ENCODE peak calls at places on chromosome 2, in five cellular contexts. One of them, this sample, is unnamed.

GRCh38 chr2:71067567-71068217 is 756 bp upstream of the NAGK start:
- DNase-seq in small intestine: no peak
- DNase-seq in heart left ventricle: peak; percentile 28
- DNase-seq in EL: no peak
- DNase-seq in NAMALWA: peak; percentile 39
- DNase-seq in this sample: no peak

GRCh38 chr2:157460384-157460837 is 16.5 kb upstream of the CYTIP start:
- DNase-seq in heart left ventricle: no peak
- DNase-seq in small intestine: peak; percentile 88
- DNase-seq in EL: peak; percentile 32
- DNase-seq in NAMALWA: no peak
- DNase-seq in this sample: no peak

GRCh38 chr2:212814941-212815340 is 276.3 kb upstream of the ERBB4 start:
- DNase-seq in heart left ventricle: no peak
- DNase-seq in small intestine: no peak
- DNase-seq in NAMALWA: peak; percentile 61
- DNase-seq in EL: no peak
- DNase-seq in this sample: no peak

GRCh38 chr2:119476301-119477117 is 44.9 kb downstream of the TMEM37 start:
- DNase-seq in NAMALWA: peak; percentile 66
- DNase-seq in EL: peak; percentile 68
- DNase-seq in heart left ventricle: peak; percentile 63
- DNase-seq in small intestine: peak; percentile 46
- DNase-seq in this sample: no peak

GRCh38 chr2:197707316-197708213 is 2.4 kb downstream of the MARS2 start:
- DNase-seq in small intestine: peak; percentile 45
- DNase-seq in heart left ventricle: no peak
- DNase-seq in NAMALWA: peak; percentile 74
- DNase-seq in EL: peak; percentile 56
- DNase-seq in this sample: no peak

GRCh38 chr2:236200378-236200777 is 32.2 kb upstream of the GBX2 start:
- DNase-seq in small intestine: no peak
- DNase-seq in EL: no peak
- DNase-seq in NAMALWA: no peak
- DNase-seq in heart left ventricle: no peak
- DNase-seq in this sample: no peak

GRCh38 chr2:180246281-180246680 is 239.2 kb upstream of the CWC22 start:
- DNase-seq in small intestine: no peak
- DNase-seq in EL: no peak
- DNase-seq in heart left ventricle: no peak
- DNase-seq in NAMALWA: no peak
- DNase-seq in this sample: no peak

GRCh38 chr2:118576109-118576855 is 271.2 kb downstream of the EN1 start:
- DNase-seq in small intestine: no peak
- DNase-seq in heart left ventricle: no peak
- DNase-seq in NAMALWA: no peak
- DNase-seq in EL: no peak
- DNase-seq in this sample: no peak

GRCh38 chr2:160402997-160403979 is 90.3 kb downstream of the RBMS1 start:
- DNase-seq in small intestine: no peak
- DNase-seq in NAMALWA: no peak
- DNase-seq in heart left ventricle: no peak
- DNase-seq in EL: peak; percentile 66
- DNase-seq in this sample: no peak

GRCh38 chr2:86079981-86080911 is 25.4 kb downstream of the POLR1A start:
- DNase-seq in heart left ventricle: peak; percentile 73
- DNase-seq in EL: peak; percentile 64
- DNase-seq in small intestine: peak; percentile 96
- DNase-seq in NAMALWA: peak; percentile 85
- DNase-seq in this sample: peak; percentile 75

GRCh38 chr2:24886640-24887324 is 33.3 kb downstream of the ADCY3 start:
- DNase-seq in NAMALWA: no peak
- DNase-seq in EL: no peak
- DNase-seq in small intestine: no peak
- DNase-seq in heart left ventricle: no peak
- DNase-seq in this sample: no peak

GRCh38 chr2:36650031-36650430 is 46.5 kb upstream of the VIT start:
- DNase-seq in small intestine: peak; percentile 81
- DNase-seq in EL: peak; percentile 81
- DNase-seq in NAMALWA: no peak
- DNase-seq in heart left ventricle: no peak
- DNase-seq in this sample: no peak

GRCh38 chr2:132606649-132607048 is 63.4 kb downstream of the LYPD1 start:
- DNase-seq in EL: no peak
- DNase-seq in heart left ventricle: no peak
- DNase-seq in small intestine: no peak
- DNase-seq in NAMALWA: no peak
- DNase-seq in this sample: no peak

GRCh38 chr2:113138428-113139322 is 11.3 kb downstream of the IL1RN start:
- DNase-seq in NAMALWA: peak; percentile 90
- DNase-seq in heart left ventricle: no peak
- DNase-seq in EL: peak; percentile 62
- DNase-seq in small intestine: peak; percentile 86
- DNase-seq in this sample: no peak

GRCh38 chr2:148560501-148560900 is 84.0 kb upstream of the EPC2 start:
- DNase-seq in NAMALWA: no peak
- DNase-seq in small intestine: no peak
- DNase-seq in EL: peak; percentile 15
- DNase-seq in heart left ventricle: no peak
- DNase-seq in this sample: no peak

GRCh38 chr2:158602027-158602426 is 145.3 kb downstream of the PKP4 start:
- DNase-seq in heart left ventricle: no peak
- DNase-seq in small intestine: peak; percentile 85
- DNase-seq in EL: no peak
- DNase-seq in NAMALWA: no peak
- DNase-seq in this sample: no peak

GRCh38 chr2:239327536-239328305 is 73.1 kb downstream of the HDAC4 start:
- DNase-seq in NAMALWA: no peak
- DNase-seq in EL: no peak
- DNase-seq in small intestine: no peak
- DNase-seq in heart left ventricle: no peak
- DNase-seq in this sample: peak; percentile 50

GRCh38 chr2:16640867-16641266 is 24.8 kb downstream of the CYRIA start:
- DNase-seq in heart left ventricle: peak; percentile 52
- DNase-seq in EL: no peak
- DNase-seq in NAMALWA: no peak
- DNase-seq in small intestine: no peak
- DNase-seq in this sample: peak; percentile 51

This sample was measured in uterus.